ENCODE peak calls at places on chromosomes 2 and 18, in four cellular contexts. R, B, P and C are unnamed samples.
A peak's percentile ranks its signal among the peaks of the same experiment; 100 is the strongest.

GRCh38 chr2:120858361-120858760 is 122.7 kb downstream of the GLI2 start:
- DNase-seq in R (no peak), B (no peak), P (no peak), C (no peak)

GRCh38 chr18:28690836-28691835 is 514.2 kb upstream of the CDH2 start:
- DNase-seq in R (no peak), B (no peak), P (no peak), C (no peak)

GRCh38 chr2:195608768-195609454 is 48.1 kb upstream of the SLC39A10 start:
- DNase-seq in R (no peak), B (no peak), P (no peak), C (no peak)

GRCh38 chr2:112967023-112967422 is 10.8 kb upstream of the IL36G start:
- DNase-seq in R (no peak), B (no peak), P (no peak), C (no peak)

GRCh38 chr2:25991965-25992364 is 9.7 kb upstream of the KIF3C start:
- DNase-seq in R (no peak), B (no peak), P (no peak), C (no peak)

GRCh38 chr2:27860111-27860510 is 30.1 kb downstream of the RBKS start:
- DNase-seq in R (no peak), B (no peak), P (no peak), C (no peak)

GRCh38 chr2:110211938-110212858 is at the start of gene MTLN:
- DNase-seq in R (peak; percentile 52), B (no peak), P (peak; percentile 86), C (peak; percentile 77)

GRCh38 chr18:55219059-55219458 is 259.8 kb upstream of the CCDC68 start:
- DNase-seq in R (no peak), B (no peak), P (no peak), C (no peak)

GRCh38 chr2:63056309-63057065 is 5.9 kb downstream of the OTX1 start:
- DNase-seq in R (no peak), B (no peak), P (no peak), C (no peak)

GRCh38 chr2:190318514-190318913 is 1.1 kb downstream of the HIBCH start:
- DNase-seq in R (no peak), B (no peak), P (no peak), C (no peak)

GRCh38 chr2:10126627-10127026 is 4.1 kb downstream of the RRM2 start:
- DNase-seq in R (no peak), B (no peak), P (no peak), C (no peak)

GRCh38 chr2:36407403-36407802 is 51.8 kb downstream of the CRIM1 start:
- DNase-seq in R (no peak), B (no peak), P (no peak), C (no peak)

GRCh38 chr2:100831831-100832230 is 11.9 kb downstream of the NPAS2 start:
- DNase-seq in R (no peak), B (no peak), P (peak; percentile 59), C (no peak)

GRCh38 chr18:5772271-5772670 is 123.1 kb downstream of the TMEM200C start:
- DNase-seq in R (no peak), B (no peak), P (no peak), C (no peak)

GRCh38 chr2:142596334-142597088 is 281.0 kb upstream of the KYNU start:
- DNase-seq in R (no peak), B (no peak), P (no peak), C (no peak)

GRCh38 chr2:231604101-231604684 is 11.5 kb downstream of the TEX44 start:
- DNase-seq in R (peak; percentile 28), B (peak; percentile 65), P (peak; percentile 79), C (no peak)

GRCh38 chr2:122543815-122544214 is 788.4 kb downstream of the TSN start:
- DNase-seq in R (no peak), B (no peak), P (no peak), C (no peak)

GRCh38 chr2:5766621-5767020 is 74.4 kb downstream of the SOX11 start:
- DNase-seq in R (no peak), B (no peak), P (no peak), C (no peak)

GRCh38 chr2:99857867-99858444 is 284.4 kb downstream of the AFF3 start:
- DNase-seq in R (no peak), B (no peak), P (no peak), C (no peak)

GRCh38 chr2:160401895-160402294 is 91.7 kb downstream of the RBMS1 start:
- DNase-seq in R (no peak), B (no peak), P (no peak), C (no peak)
- H3K4me1 ChIP-seq in R (no peaks in the 10 kb centered on the region), B (peaks cover 75% of the 10 kb centered on the region), P (peaks cover 74% of the 10 kb centered on the region), C (peaks cover 92% of the 10 kb centered on the region)

GRCh38 chr2:235812185-235812670 is 318.4 kb downstream of the AGAP1 start:
- DNase-seq in R (no peak), B (no peak), P (no peak), C (no peak)
- H3K36me3 ChIP-seq in R (no peaks in the 10 kb centered on the region), B (no peaks in the 10 kb centered on the region), P (no peaks in the 10 kb centered on the region), C (no peaks in the 10 kb centered on the region)

GRCh38 chr2:8628870-8629209 is 53.0 kb upstream of the ID2 start:
- DNase-seq in R (no peak), B (peak; percentile 74), P (no peak), C (no peak)
- H3K4me1 ChIP-seq in R (no peaks in the 10 kb centered on the region), B (peaks cover 69% of the 10 kb centered on the region), P (no peaks in the 10 kb centered on the region), C (no peaks in the 10 kb centered on the region)

DNA sequence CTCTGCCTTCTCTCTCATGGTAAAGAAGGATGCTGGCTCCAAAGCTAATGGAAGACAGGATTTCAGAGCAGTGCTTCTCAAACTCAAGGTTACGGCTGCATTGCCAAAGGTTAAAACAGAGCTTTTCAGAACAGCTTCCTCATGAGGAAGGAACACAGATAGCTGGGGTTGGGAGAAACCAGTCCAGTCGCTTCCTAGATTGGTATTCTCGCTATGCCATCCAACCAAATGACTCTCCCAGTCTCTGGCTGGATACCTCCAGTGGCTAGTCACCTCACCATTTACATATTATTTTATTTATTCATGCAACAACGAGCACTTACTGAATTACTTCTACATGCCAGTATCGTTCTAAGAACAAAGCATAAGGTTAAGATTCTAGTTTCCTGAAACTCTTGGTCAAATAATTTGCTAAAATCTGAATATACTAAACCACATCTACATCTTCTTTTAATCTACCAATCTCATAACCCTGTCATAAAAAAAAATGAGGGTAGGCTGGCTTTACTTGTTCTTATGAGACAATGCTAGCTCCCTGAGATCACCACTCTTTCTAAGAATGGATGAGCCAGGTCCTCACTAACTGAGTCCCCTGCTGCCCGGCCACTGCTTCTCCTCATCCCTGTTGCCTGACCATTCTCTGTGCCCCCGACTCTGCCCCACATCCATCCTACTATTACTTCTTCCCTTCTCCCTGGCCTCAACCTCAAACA is 20.4 kb downstream of the KDSR start:
- DNase-seq in R (peak; percentile 27), B (no peak), P (no peak), C (no peak)
- H3K36me3 ChIP-seq in R (no peaks in the 10 kb centered on the region), B (peaks cover 5% of the 10 kb centered on the region), P (peaks cover 2% of the 10 kb centered on the region), C (peaks cover 56% of the 10 kb centered on the region)

GRCh38 chr2:42560886-42561285 is 7.5 kb upstream of the MTA3 start:
- DNase-seq in R (no peak), B (no peak), P (no peak), C (no peak)
- H3K4me1 ChIP-seq in R (no peaks in the 10 kb centered on the region), B (peaks cover 90% of the 10 kb centered on the region), P (no peaks in the 10 kb centered on the region), C (no peaks in the 10 kb centered on the region)

GRCh38 chr2:15601681-15602080 is 10.0 kb downstream of the DDX1 start:
- DNase-seq in R (no peak), B (no peak), P (no peak), C (no peak)
- H3K36me3 ChIP-seq in R (peaks cover 14% of the 10 kb centered on the region), B (peaks cover 97% of the 10 kb centered on the region), P (peaks cover 14% of the 10 kb centered on the region), C (peaks cover 89% of the 10 kb centered on the region)

GRCh38 chr2:201157694-201158093 is 25.2 kb upstream of the CASP10 start:
- DNase-seq in R (no peak), B (no peak), P (no peak), C (no peak)
- H3K4me1 ChIP-seq in R (no peaks in the 10 kb centered on the region), B (peaks cover 20% of the 10 kb centered on the region), P (peaks cover 17% of the 10 kb centered on the region), C (peaks cover 23% of the 10 kb centered on the region)

DNA sequence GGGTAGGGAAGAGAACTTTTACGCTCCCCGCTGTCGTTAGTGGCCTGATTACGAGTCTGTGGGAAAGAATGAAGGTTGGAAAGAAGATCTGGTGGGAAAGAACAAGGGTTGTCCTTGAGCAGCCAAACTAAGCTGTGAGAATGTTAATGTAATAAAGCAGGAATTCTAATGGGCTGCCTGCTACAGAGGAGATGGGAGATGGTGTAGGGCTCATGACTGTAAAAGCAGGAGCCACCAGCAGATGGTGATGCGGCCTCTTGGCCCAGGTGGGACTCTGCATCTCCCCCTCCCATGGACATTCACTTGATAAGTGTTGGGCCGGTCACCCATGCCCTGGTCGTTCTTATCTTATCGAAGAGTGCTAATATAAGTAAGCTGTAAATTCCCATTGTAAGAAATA is 150.0 kb downstream of the NEDD4L start:
- DNase-seq in R (no peak), B (no peak), P (no peak), C (no peak)
- H3K36me3 ChIP-seq in R (no peaks in the 10 kb centered on the region), B (no peaks in the 10 kb centered on the region), P (no peaks in the 10 kb centered on the region), C (no peaks in the 10 kb centered on the region)

GRCh38 chr2:54385271-54385670 is 70.9 kb upstream of the SPTBN1 start:
- DNase-seq in R (no peak), B (no peak), P (no peak), C (no peak)

GRCh38 chr2:54386993-54387590 is 69.0 kb upstream of the SPTBN1 start:
- DNase-seq in R (no peak), B (no peak), P (peak; percentile 69), C (no peak)

GRCh38 chr2:54386585-54386984 is 69.5 kb upstream of the SPTBN1 start:
- DNase-seq in R (no peak), B (no peak), P (no peak), C (no peak)

GRCh38 chr2:54388093-54388492 is 68.0 kb upstream of the SPTBN1 start:
- DNase-seq in R (no peak), B (no peak), P (no peak), C (no peak)

GRCh38 chr2:54387592-54387991 is 68.5 kb upstream of the SPTBN1 start:
- DNase-seq in R (no peak), B (no peak), P (no peak), C (no peak)
- H3K4me1 ChIP-seq in R (no peaks in the 10 kb centered on the region), B (no peaks in the 10 kb centered on the region), P (peaks cover 3% of the 10 kb centered on the region), C (no peaks in the 10 kb centered on the region)